ENCODE peak calls at places on chromosomes 12 and 14, in seven cellular contexts. P is activated T-helper 1 cell treated with anti-CD3 and anti-CD28 coated beads, Interleukin-12 subunit alpha, Interleukin-12 subunit beta, Interleukin-2, Interleukin-4 antibody, amounts not matched to agents 30 ng/mL and 10 ng/mL and 1 ng/mL, durations not matched to agents 14 hours and 24 hours and 36 hours; B is GM13976; F is activated T-cell treated with anti-CD3 and anti-CD28 coated beads for 24 hours; D is amygdala; L is activated CD4-positive, alpha-beta T cell treated with anti-CD3 and anti-CD28 coated beads, Interleukin-2, amount 50 U/mL, for 1 hour; R is AG09309. A is an unnamed sample.

GRCh38 chr12:3668479-3669165 is 84.3 kb downstream of the CRACR2A start:
- DNase-seq in P (no peak), B (no peak), F (no peak), D (no peak), L (no peak), R (no peak), A (no peak)

GRCh38 chr12:19239046-19239445 is 109.5 kb downstream of the PLEKHA5 start:
- DNase-seq in P (no peak), B (no peak), F (no peak), D (no peak), L (no peak), R (no peak), A (no peak)

GRCh38 chr12:106519587-106519986 is 63.2 kb upstream of the RFX4 start:
- DNase-seq in P (no peak), B (no peak), F (no peak), D (no peak), L (no peak), R (no peak), A (no peak)

GRCh38 chr12:130953783-130954543 is at the start of gene ADGRD1:
- DNase-seq in P (no peak), B (peak; percentile 65), F (no peak), D (no peak), L (no peak), R (no peak), A (no peak)

GRCh38 chr12:82671673-82672195 is 15.0 kb upstream of the TMTC2 start:
- DNase-seq in P (no peak), B (no peak), F (no peak), D (no peak), L (no peak), R (no peak), A (no peak)

GRCh38 chr12:29350080-29350479 is 30.9 kb downstream of the ERGIC2 start:
- DNase-seq in P (no peak), B (no peak), F (no peak), D (no peak), L (no peak), R (peak; percentile 67), A (no peak)

GRCh38 chr12:32497864-32498263 is 98.5 kb downstream of the FGD4 start:
- DNase-seq in P (no peak), B (no peak), F (no peak), D (no peak), L (no peak), R (no peak), A (no peak)

GRCh38 chr12:2429032-2429431 is 365.7 kb upstream of the FKBP4 start:
- DNase-seq in P (no peak), B (no peak), F (no peak), D (no peak), L (no peak), R (no peak), A (no peak)

GRCh38 chr12:75814856-75815754 is 216.5 kb downstream of the PHLDA1 start:
- DNase-seq in P (no peak), B (peak; percentile 25), F (no peak), D (no peak), L (no peak), R (peak; percentile 93), A (peak; percentile 43)

GRCh38 chr12:31221566-31221945 is 104.4 kb downstream of the SINHCAF start:
- DNase-seq in P (no peak), B (no peak), F (no peak), D (no peak), L (no peak), R (no peak), A (no peak)

GRCh38 chr12:77339610-77340009 is 274.2 kb upstream of the E2F7 start:
- DNase-seq in P (no peak), B (no peak), F (no peak), D (no peak), L (no peak), R (no peak), A (no peak)

GRCh38 chr14:68794856-68795601 is 2.2 kb upstream of the ZFP36L1 start:
- DNase-seq in P (no peak), B (no peak), F (peak; percentile 67), D (no peak), L (peak; percentile 46), R (peak; percentile 97), A (no peak)

GRCh38 chr12:6141048-6141447 is 16.6 kb upstream of the VWF start:
- DNase-seq in P (no peak), B (peak; percentile 55), F (peak; percentile 36), D (peak; percentile 42), L (no peak), R (no peak), A (no peak)